ENCODE peak calls at places on chromosomes 3 and 15, in eight cellular contexts. I, S, M, F, C, Q, J and A are unnamed samples.

GRCh38 chr3:87541711-87542110 is 265.3 kb upstream of the POU1F1 start:
- DNase-seq in J (no peak), Q (no peak), M (no peak), C (no peak), S (no peak), I (no peak), F (no peak), A (no peak)

GRCh38 chr3:102668247-102668646 is 233.4 kb downstream of the ZPLD1 start:
- DNase-seq in F (no peak), C (no peak), Q (no peak), M (no peak), I (no peak), S (no peak), J (no peak), A (no peak)

GRCh38 chr3:61733866-61734265 is 172.5 kb downstream of the PTPRG start:
- DNase-seq in S (no peak), Q (no peak), J (no peak), M (peak), C (no peak), I (no peak), F (no peak), A (no peak)

GRCh38 chr3:24454393-24454792 is 40.3 kb downstream of the THRB start:
- DNase-seq in F (no peak), I (no peak), C (no peak), S (no peak), M (no peak), Q (no peak), J (no peak), A (no peak)

GRCh38 chr3:42012935-42013651 is 51.2 kb upstream of the ULK4 start:
- DNase-seq in M (peak), S (peak), F (peak), Q (peak), C (peak), I (peak), J (no peak), A (peak)

GRCh38 chr3:53179580-53179979 is 18.6 kb downstream of the PRKCD start:
- DNase-seq in M (no peak), S (no peak), I (no peak), F (no peak), J (no peak), C (no peak), Q (no peak), A (no peak)

GRCh38 chr3:160023476-160023875 is 34.8 kb downstream of the IL12A start:
- DNase-seq in M (peak), Q (no peak), C (no peak), S (no peak), J (no peak), I (no peak), F (no peak), A (no peak)

GRCh38 chr3:45583021-45583851 is 11.3 kb upstream of the LIMD1 start:
- DNase-seq in C (no peak), M (peak), J (no peak), S (peak), Q (peak), I (no peak), F (no peak), A (no peak)

GRCh38 chr15:72445426-72445825 is 28.7 kb upstream of the ARIH1 start:
- DNase-seq in M (no peak), F (no peak), J (no peak), S (no peak), Q (no peak), I (no peak), C (no peak), A (no peak)

GRCh38 chr3:130787422-130788068 is 40.9 kb upstream of the PIK3R4 start:
- DNase-seq in M (no peak), I (no peak), J (no peak), C (no peak), Q (no peak), F (no peak), S (no peak), A (no peak)

GRCh38 chr15:93213281-93213680 is 124.3 kb upstream of the RGMA start:
- DNase-seq in C (no peak), Q (no peak), J (no peak), M (no peak), I (no peak), F (no peak), S (no peak), A (no peak)

GRCh38 chr3:52310861-52311566 is 5.1 kb upstream of the DNAH1 start:
- DNase-seq in C (no peak), I (no peak), S (no peak), J (no peak), F (no peak), Q (no peak), M (no peak), A (no peak)

GRCh38 chr15:58440922-58441321 is 9.1 kb downstream of the LIPC start:
- DNase-seq in I (peak), J (no peak), F (peak), Q (peak), M (no peak), C (no peak), S (no peak), A (peak)

GRCh38 chr15:51884517-51885236 is 55.2 kb downstream of the TMOD3 start:
- DNase-seq in C (no peak), S (no peak), Q (no peak), M (peak), J (no peak), F (no peak), I (no peak), A (no peak)

GRCh38 chr3:173253471-173253870 is 112.4 kb upstream of the SPATA16 start:
- DNase-seq in Q (no peak), I (no peak), M (no peak), S (no peak), J (no peak), F (no peak), C (no peak), A (no peak)

GRCh38 chr3:190319660-190320059 is 2.6 kb downstream of the CLDN1 start:
- DNase-seq in J (no peak), S (no peak), F (peak), M (no peak), C (no peak), Q (no peak), I (no peak), A (peak)

GRCh38 chr3:169347597-169347996 is 315.9 kb downstream of the MECOM start:
- DNase-seq in J (no peak), F (no peak), S (no peak), I (no peak), M (no peak), C (no peak), Q (no peak), A (no peak)

GRCh38 chr3:187713504-187713903 is 11.1 kb upstream of the RTP2 start:
- DNase-seq in I (no peak), F (no peak), C (no peak), J (no peak), S (no peak), M (peak), Q (no peak), A (peak)

GRCh38 chr15:92840149-92840548 is 60.0 kb upstream of the CHD2 start:
- DNase-seq in Q (no peak), M (no peak), C (no peak), J (no peak), F (no peak), I (peak), S (no peak), A (no peak)

GRCh38 chr3:137612293-137612692 is 151.8 kb upstream of the SOX14 start:
- DNase-seq in I (no peak), C (peak), F (no peak), S (no peak), M (no peak), Q (no peak), J (no peak), A (no peak)

GRCh38 chr3:98735761-98736269 is 27.3 kb upstream of the ST3GAL6 start:
- DNase-seq in S (no peak), J (no peak), Q (no peak), F (no peak), I (no peak), M (no peak), C (no peak), A (no peak)

GRCh38 chr3:52253314-52254260 is 8.0 kb downstream of the PPM1M start:
- DNase-seq in I (no peak), J (no peak), M (no peak), F (no peak), S (no peak), Q (peak), C (no peak), A (no peak)

GRCh38 chr3:52742418-52743041 is 28.2 kb downstream of the NEK4 start:
- DNase-seq in M (peak), C (no peak), S (no peak), J (no peak), Q (no peak), I (no peak), F (peak), A (peak)

GRCh38 chr15:38147246-38147645 is 105.4 kb upstream of the SPRED1 start:
- DNase-seq in S (no peak), J (no peak), I (no peak), M (no peak), F (no peak), C (no peak), Q (no peak), A (no peak)

GRCh38 chr3:133783762-133784161 is 21.9 kb upstream of the SRPRB start:
- DNase-seq in I (no peak), M (no peak), S (no peak), Q (no peak), J (no peak), F (no peak), C (no peak), A (no peak)

DNA sequence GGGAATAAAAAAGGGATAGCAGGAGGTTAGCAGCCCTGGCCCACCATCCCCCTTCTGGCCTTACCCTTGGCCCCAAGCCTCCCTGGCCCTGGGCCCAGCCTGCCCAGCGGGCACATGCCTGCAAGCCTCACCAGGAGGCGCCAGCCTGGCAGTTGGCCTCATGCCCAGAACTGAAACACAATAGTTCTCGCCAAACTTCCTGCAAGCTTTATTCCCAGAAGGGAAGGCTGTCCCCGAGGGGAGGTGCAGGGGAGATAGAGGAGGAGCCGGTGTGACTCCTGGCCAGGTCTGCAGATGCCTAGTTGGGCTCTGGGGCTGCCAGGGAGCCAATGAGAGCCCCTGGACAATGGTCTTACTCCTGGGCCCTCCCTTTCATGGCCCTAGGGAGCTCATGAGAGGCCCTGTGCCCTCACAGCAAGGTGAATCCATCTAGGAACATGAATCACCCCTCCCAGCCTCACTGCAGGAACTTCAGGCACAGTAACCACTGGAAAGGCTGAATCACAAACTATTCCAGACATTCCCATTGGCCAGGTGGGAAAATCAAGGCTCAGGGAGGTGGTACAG is 4.0 kb downstream of the CCDC33 start:
- DNase-seq in F (peak), S (peak), J (peak), Q (peak), I (peak), C (peak), M (peak), A (peak)
- TF ChIP-seq CTCF in F (no peak), S (no peak), J (peak), Q (peak), I (no peak), C (no peak), M (peak), A (peak)

GRCh38 chr3:79844176-79844575 is 76.4 kb upstream of the ROBO1 start:
- DNase-seq in J (no peak), C (no peak), M (no peak), I (no peak), S (no peak), F (no peak), Q (no peak), A (no peak)

GRCh38 chr3:79843180-79843579 is 75.4 kb upstream of the ROBO1 start:
- DNase-seq in Q (no peak), S (no peak), F (no peak), J (no peak), C (no peak), I (no peak), M (no peak), A (peak)

GRCh38 chr3:79847928-79848327 is 80.1 kb upstream of the ROBO1 start:
- DNase-seq in S (no peak), J (no peak), C (no peak), Q (no peak), M (no peak), F (no peak), I (no peak), A (no peak)

GRCh38 chr3:79845546-79845945 is 77.7 kb upstream of the ROBO1 start:
- DNase-seq in S (no peak), Q (no peak), I (no peak), F (no peak), M (no peak), J (no peak), C (no peak), A (no peak)

DNA sequence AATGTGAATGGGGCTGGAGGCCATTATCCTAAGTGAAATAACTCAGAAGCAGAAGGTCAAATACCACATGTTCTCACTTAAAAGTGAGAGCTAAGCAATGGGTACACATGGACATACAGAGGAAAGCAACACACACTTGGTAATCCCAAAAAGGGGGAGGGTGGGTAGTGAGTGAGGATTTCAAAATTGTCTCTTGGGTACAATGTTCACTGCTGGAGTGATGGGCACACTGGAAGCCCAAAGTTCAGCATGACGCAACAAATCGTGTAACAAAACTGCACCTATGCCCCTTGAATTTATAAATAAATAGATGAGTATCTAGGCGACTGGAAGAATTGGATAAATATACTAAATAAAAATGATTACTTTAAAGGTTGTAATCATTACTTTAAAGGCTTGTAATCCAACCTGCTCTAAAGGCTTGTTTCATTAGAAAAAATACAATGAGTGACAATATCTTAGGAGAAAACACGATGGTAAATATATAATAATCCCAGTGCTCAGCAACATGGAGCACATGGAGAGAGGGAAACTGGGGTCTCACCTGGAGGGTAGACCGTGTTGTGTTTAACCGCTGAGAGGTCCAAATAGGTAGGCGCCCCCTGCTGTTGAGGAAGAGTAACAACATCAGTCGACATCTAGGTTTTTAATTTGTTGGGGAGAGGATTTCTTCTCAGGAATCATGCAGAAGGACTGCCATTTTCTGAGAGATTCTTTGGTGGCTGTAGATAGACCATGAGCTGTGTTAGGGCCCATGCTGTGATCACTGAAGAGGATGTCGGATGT is 78.5 kb upstream of the ROBO1 start:
- DNase-seq in F (no peak), M (no peak), C (peak), J (no peak), S (no peak), Q (no peak), I (no peak), A (peak)
- TF ChIP-seq CTCF in F (peak), M (peak), C (peak), J (no peak), S (no peak), Q (no peak), I (peak), A (peak)

DNA sequence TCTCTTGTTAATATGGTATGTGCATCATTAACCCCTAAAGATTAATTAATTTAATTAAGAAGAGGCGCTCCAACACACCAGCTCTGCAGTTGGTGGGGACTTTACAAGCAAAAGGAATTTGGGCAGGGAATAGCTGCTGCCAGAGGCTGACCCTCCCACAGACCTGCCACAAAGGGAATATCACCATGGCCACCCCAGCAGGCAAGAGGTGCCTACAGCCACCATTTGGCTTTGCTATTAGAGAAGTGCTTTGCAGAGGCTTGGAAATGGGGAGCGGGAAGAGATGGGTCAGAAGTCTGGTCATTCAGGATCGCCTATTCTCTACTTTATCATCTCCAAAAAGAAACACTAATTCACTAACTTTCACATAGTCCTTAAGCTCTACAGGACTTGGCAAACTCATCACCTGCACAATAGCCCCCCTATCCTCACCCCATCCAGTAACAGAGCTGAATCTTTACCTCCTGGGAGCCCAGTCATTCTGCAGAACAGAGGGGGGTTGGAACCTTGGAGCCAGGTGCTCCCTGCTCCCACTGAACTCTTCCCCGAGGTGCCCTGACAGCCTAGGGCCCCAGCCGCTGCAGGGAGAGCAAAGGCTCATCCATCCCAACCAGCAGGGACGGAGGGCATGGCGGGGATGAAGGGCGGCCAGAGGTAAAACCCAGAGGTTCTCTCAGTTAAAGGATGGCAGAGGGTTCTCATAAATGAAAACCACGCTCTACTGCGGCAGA is 29.7 kb downstream of the LRIG1 start:
- DNase-seq in S (no peak), C (no peak), F (no peak), M (no peak), I (no peak), J (no peak), Q (no peak), A (no peak)
- TF ChIP-seq CTCF in S (no peak), C (no peak), F (no peak), M (no peak), I (no peak), J (no peak), Q (no peak), A (no peak)

GRCh38 chr3:43330981-43331380 is 44.6 kb downstream of the SNRK start:
- DNase-seq in F (no peak), S (no peak), M (peak), C (no peak), Q (no peak), J (no peak), I (no peak), A (no peak)
- TF ChIP-seq CTCF in F (no peak), S (no peak), M (no peak), C (no peak), Q (no peak), J (no peak), I (no peak), A (no peak)

DNA sequence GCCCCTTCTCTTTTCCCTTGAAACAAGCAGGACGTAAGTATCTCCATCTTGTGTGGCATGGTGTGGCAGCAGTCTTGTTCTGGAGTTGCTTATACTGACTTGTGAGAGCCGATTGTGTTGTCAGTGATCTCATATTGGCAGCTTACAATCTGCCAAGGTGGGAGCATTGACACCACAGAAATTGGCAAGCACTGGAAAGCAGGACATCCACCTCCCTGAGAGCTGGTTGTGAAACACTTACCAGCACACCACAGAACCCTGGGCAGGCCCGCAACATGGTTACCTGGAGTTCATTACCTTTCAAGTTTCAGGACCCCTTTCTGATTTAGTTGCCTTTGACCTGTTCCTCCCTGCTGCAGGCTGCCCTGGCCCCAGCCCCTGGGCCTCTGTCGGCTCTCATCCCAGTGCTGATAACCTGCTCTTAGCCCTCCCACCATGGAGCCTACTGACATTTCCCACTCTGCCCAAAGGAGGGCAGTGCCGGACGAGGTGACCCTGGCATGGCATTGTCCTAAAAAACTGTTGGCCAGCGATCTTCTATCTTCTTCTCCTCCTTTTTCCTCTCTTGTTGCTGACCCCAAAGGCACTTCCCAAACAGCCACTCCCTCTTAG is 10.6 kb upstream of the ATP2B2 start:
- DNase-seq in J (no peak), I (no peak), M (no peak), Q (no peak), F (no peak), S (no peak), C (no peak), A (peak)
- TF ChIP-seq CTCF in J (no peak), I (no peak), M (no peak), Q (no peak), F (no peak), S (no peak), C (no peak), A (peak)

GRCh38 chr3:57709559-57709958 is 16.7 kb upstream of the DENND6A start:
- DNase-seq in J (no peak), C (no peak), F (peak), Q (no peak), I (peak), S (no peak), M (no peak), A (peak)

GRCh38 chr3:57700737-57701136 is 7.9 kb upstream of the DENND6A start:
- DNase-seq in Q (no peak), I (no peak), M (no peak), F (no peak), S (no peak), C (no peak), J (no peak), A (no peak)

GRCh38 chr3:57701781-57702180 is 8.9 kb upstream of the DENND6A start:
- DNase-seq in F (no peak), C (no peak), J (no peak), Q (no peak), M (no peak), S (no peak), I (no peak), A (no peak)

DNA sequence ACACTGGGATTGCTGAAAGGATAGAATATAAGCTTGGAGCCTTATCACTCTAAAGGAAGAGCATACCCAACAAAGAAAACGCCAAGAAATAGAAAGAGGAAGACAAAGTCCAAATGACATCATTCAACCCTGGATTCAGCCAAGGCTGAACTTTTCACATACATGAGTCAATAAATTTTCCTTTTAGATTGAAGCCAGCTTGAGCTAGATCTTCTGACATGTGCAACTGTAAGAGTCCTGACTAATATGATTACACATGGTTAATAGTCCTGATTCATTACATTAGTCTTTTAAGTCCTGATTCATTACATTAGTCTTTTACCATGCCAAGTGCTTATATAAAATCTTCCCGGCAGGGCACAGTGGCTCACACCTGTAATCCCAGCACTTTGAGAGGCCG is 13.6 kb upstream of the DENND6A start:
- DNase-seq in S (no peak), I (no peak), C (no peak), F (peak), J (no peak), Q (no peak), M (peak), A (peak)
- TF ChIP-seq CTCF in S (no peak), I (no peak), C (no peak), F (no peak), J (no peak), Q (no peak), M (no peak), A (no peak)